ENCODE peak calls at places on chromosomes 16 and 17, in six cellular contexts. S is spleen, I is heart left ventricle, F is HFF-Myc, C is H1, Q is AG04449. H is an unnamed sample.

GRCh38 chr17:35795007-35795870 is at the start of gene MMP28:
- DNase-seq in F (no peak), I (peak), C (peak), S (peak), Q (no peak), H (no peak)

GRCh38 chr17:77973953-77974352 is 15.4 kb downstream of the TNRC6C start:
- DNase-seq in I (no peak), Q (no peak), C (no peak), S (no peak), F (no peak), H (no peak)

GRCh38 chr16:13940397-13940933 is 20.5 kb downstream of the ERCC4 start:
- DNase-seq in I (no peak), C (no peak), Q (no peak), S (no peak), F (no peak), H (no peak)

GRCh38 chr17:69105907-69106730 is 35.6 kb downstream of the ABCA6 start:
- DNase-seq in S (no peak), C (no peak), I (no peak), Q (no peak), F (no peak), H (no peak)

GRCh38 chr16:85002643-85003042 is 8.7 kb downstream of the ZDHHC7 start:
- DNase-seq in S (peak), C (no peak), Q (no peak), F (no peak), I (peak), H (no peak)

GRCh38 chr16:57299009-57299718 is 14.7 kb upstream of the PLLP start:
- DNase-seq in I (peak), S (peak), C (peak), Q (no peak), F (no peak), H (no peak)

GRCh38 chr16:57848181-57848580 is 45.9 kb upstream of the KIFC3 start:
- DNase-seq in C (no peak), S (peak), Q (no peak), I (no peak), F (no peak), H (no peak)

GRCh38 chr17:55710829-55711496 is 11.7 kb downstream of the TMEM100 start:
- DNase-seq in S (no peak), F (no peak), I (no peak), Q (no peak), C (no peak), H (no peak)

GRCh38 chr17:73163043-73163442 is 1.8 kb upstream of the SSTR2 start:
- DNase-seq in F (no peak), I (no peak), C (no peak), S (no peak), Q (no peak), H (no peak)

GRCh38 chr16:68445458-68445857 is 2.9 kb downstream of the SMPD3 start:
- DNase-seq in Q (no peak), C (peak), F (peak), S (no peak), I (no peak), H (no peak)

GRCh38 chr17:8039611-8040168 is 831 bp downstream of the ALOX15B start:
- DNase-seq in Q (no peak), F (no peak), I (no peak), C (no peak), S (no peak), H (no peak)
- H3K4me3 ChIP-seq in Q (no peak), F (no peak), I (no peak), C (no peak), S (no peak), H (no peak)

DNA sequence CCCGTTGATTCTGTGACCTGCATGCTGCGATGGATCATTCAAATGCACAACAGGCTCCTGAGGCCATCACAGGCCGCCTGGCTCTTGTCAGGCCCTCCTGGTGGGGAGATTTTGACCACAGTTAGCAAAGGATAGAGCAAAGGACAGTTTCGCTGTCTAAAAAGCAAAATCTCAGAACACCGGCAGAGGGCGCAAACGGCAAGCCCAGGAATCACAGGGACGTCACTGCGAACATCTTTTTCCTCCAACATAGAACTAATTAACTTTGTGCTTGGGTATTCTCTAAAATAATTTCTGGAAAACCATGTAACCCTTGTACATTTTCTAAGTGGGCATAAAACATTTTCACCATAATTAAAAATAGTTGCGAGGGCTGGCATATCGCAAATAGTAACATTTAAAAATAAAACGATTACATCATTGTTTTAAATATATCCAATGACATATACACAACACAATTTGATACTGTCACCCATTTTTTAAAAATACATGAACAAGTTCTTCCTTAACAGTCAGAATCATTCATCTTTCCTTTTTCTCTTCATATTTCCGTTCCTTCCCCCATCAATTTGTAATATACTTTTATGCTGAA is 19.7 kb upstream of the SLC47A1 start:
- DNase-seq in S (peak), Q (no peak), I (peak), C (peak), F (peak), H (peak)
- H3K4me3 ChIP-seq in S (no peak), Q (no peak), I (no peak), C (no peak), F (no peak), H (no peak)

GRCh38 chr16:2775317-2775716 is 1.8 kb downstream of the ELOB start:
- DNase-seq in I (no peak), Q (no peak), S (peak), C (no peak), F (no peak), H (no peak)
- H3K4me3 ChIP-seq in I (no peak), Q (no peak), S (no peak), C (no peak), F (peak), H (no peak)

DNA sequence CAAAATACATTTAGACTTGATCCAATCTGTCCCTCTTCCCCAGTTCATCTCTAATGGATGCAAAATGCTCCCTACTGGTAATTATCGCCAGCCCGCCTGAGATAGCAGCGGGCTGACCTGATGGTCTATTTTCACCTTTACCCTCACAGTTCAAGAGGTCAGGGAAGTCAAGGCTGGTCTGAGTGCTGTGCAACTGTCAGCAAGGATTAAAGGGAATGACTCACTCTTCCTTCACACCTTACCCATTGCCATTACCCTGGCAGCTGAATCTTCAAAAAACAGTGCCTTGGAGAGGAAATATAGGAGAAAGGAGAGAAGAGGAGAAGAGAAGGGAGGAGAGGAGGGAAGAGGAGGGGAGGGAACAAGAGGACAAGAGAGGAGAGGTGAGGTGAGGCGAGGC is 36.3 kb downstream of the GRB7 start:
- DNase-seq in I (no peak), C (no peak), F (no peak), S (no peak), Q (no peak), H (no peak)
- H3K4me3 ChIP-seq in I (no peak), C (no peak), F (no peak), S (peak), Q (no peak), H (peak)